ENCODE peak calls at places on chromosomes 13 and 19, in five cellular contexts. U, M, H, B and L are unnamed samples.

GRCh38 chr19:2327773-2328400 is 499 bp downstream of the LSM7 start:
- DNase-seq in M (peak), H (peak), B (peak), U (peak), L (peak)

GRCh38 chr19:49073514-49074378 is 1.2 kb upstream of the KCNA7 start:
- DNase-seq in M (no peak), U (no peak), H (peak), B (peak), L (peak)

GRCh38 chr13:110347088-110347487 is 40.0 kb downstream of the COL4A2 start:
- DNase-seq in B (no peak), U (no peak), H (no peak), M (no peak), L (no peak)

GRCh38 chr13:98774776-98775175 is 22.3 kb upstream of the SLC15A1 start:
- DNase-seq in U (no peak), M (no peak), H (no peak), B (no peak), L (no peak)

GRCh38 chr13:100125946-100126345 is 37.1 kb downstream of the PCCA start:
- DNase-seq in U (no peak), H (no peak), B (no peak), M (no peak), L (no peak)

GRCh38 chr13:26247011-26247410 is 6.9 kb upstream of the CDK8 start:
- DNase-seq in H (no peak), B (no peak), U (no peak), M (no peak), L (no peak)

GRCh38 chr19:12785431-12786011 is 5.8 kb upstream of the JUNB start:
- DNase-seq in H (no peak), M (no peak), B (no peak), U (no peak), L (no peak)

GRCh38 chr19:49705919-49706318 is 15.0 kb downstream of the CPT1C start:
- DNase-seq in H (no peak), U (no peak), M (no peak), B (no peak), L (no peak)

GRCh38 chr19:44332145-44332544 is 24.3 kb downstream of the ZNF112 start:
- DNase-seq in H (no peak), M (no peak), U (no peak), B (no peak), L (no peak)

GRCh38 chr13:28218679-28219078 is 80.3 kb downstream of the PAN3 start:
- DNase-seq in M (no peak), U (no peak), H (no peak), B (no peak), L (no peak)

GRCh38 chr13:21663197-21663596 is 7.7 kb upstream of the FGF9 start:
- DNase-seq in B (peak), M (no peak), U (no peak), H (no peak), L (no peak)

GRCh38 chr13:27194895-27195764 is 23.5 kb upstream of the USP12 start:
- DNase-seq in H (peak), B (no peak), M (no peak), U (peak), L (no peak)

GRCh38 chr13:23867027-23867491 is 22.1 kb downstream of the MIPEP start:
- DNase-seq in M (no peak), H (peak), U (peak), B (no peak), L (no peak)

GRCh38 chr19:5621945-5622464 is 571 bp downstream of the SAFB2 start:
- DNase-seq in U (no peak), M (no peak), H (peak), B (no peak), L (peak)

GRCh38 chr19:37251308-37252229 is 33.6 kb downstream of the ZNF383 start:
- DNase-seq in B (no peak), H (peak), M (peak), U (peak), L (peak)

GRCh38 chr13:43134896-43135295 is 111.5 kb downstream of the DNAJC15 start:
- DNase-seq in M (no peak), U (no peak), H (no peak), B (no peak), L (no peak)

GRCh38 chr13:29543230-29544215 is 52.0 kb downstream of the SLC7A1 start:
- DNase-seq in U (peak), B (peak), H (peak), M (peak), L (no peak)

GRCh38 chr13:84831666-84832657 is 949.7 kb upstream of the SLITRK1 start:
- DNase-seq in M (no peak), H (no peak), B (no peak), U (no peak), L (no peak)

DNA sequence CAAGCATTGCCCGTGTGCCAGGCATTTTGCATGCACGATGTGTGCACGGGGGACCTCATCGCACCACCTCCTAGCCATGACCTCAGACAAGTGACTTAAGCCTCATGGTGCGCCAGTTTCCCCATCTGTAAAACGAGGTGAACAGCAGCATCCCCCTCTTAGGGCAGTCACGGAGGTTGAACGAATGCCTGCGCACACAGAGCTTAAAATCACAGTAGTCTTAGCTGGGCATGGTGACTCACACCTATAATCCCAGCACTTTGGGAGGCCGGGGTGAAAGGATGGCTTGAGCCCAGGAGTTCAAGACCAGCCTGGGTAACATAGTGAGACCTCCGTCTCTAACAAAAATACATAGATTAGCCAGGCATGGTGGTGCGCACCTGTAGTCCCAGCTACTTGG is 48.6 kb downstream of the PIN1 start:
- DNase-seq in H (no peak), M (no peak), U (no peak), B (no peak), L (no peak)
- TF ChIP-seq MXI1 in H (no peak), M (no peak), U (no peak), B (no peak), L (no peak)

GRCh38 chr13:64127192-64127591 is 2711.5 kb upstream of the PCDH20 start:
- DNase-seq in H (no peak), M (no peak), U (no peak), B (no peak), L (no peak)
- TF ChIP-seq MXI1 in H (no peak), M (no peak), U (no peak), B (no peak), L (no peak)

GRCh38 chr13:68358218-68358817 is 1128.2 kb upstream of the PCDH9 start:
- DNase-seq in H (no peak), M (no peak), B (no peak), U (no peak), L (no peak)
- TF ChIP-seq MXI1 in H (no peak), M (no peak), B (no peak), U (no peak), L (no peak)

GRCh38 chr13:31199849-31200635 is at the start of gene B3GLCT:
- DNase-seq in H (peak), M (no peak), B (peak), U (peak), L (peak)

GRCh38 chr13:31201341-31202024 is 1.7 kb downstream of the B3GLCT start:
- DNase-seq in U (peak), B (no peak), H (no peak), M (no peak), L (peak)

GRCh38 chr13:31199527-31199848 is 287 bp upstream of the B3GLCT start:
- DNase-seq in B (no peak), H (no peak), U (no peak), M (no peak), L (no peak)

GRCh38 chr13:31198524-31198923 is 1.3 kb upstream of the B3GLCT start:
- DNase-seq in B (no peak), H (no peak), M (no peak), U (no peak), L (no peak)

DNA sequence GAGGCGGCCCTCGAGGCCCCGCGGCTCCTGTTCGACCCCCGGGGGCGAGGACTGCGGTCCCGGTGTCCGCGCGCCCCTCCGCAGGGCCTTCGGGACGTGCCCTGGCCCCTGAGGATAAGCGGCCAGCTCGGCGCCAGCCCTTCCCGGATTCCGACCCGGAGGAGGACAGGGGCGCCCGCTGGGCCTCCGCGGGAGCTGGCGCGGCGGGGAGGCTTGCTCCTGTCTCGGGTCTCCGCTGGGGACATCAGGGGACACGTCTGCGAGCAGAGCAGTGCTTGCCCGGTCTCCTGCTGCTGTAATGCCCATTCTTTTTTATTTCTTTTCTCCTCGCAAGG is 828 bp downstream of the B3GLCT start:
- DNase-seq in M (no peak), U (no peak), B (peak), H (peak), L (no peak)
- TF ChIP-seq MXI1 in M (no peak), U (no peak), B (no peak), H (no peak), L (no peak)

GRCh38 chr19:24054044-24054935 is 32.7 kb upstream of the ZNF254 start:
- DNase-seq in H (no peak), U (peak), B (peak), M (no peak), L (no peak)
- TF ChIP-seq MXI1 in H (no peak), U (no peak), B (no peak), M (no peak), L (no peak)

DNA sequence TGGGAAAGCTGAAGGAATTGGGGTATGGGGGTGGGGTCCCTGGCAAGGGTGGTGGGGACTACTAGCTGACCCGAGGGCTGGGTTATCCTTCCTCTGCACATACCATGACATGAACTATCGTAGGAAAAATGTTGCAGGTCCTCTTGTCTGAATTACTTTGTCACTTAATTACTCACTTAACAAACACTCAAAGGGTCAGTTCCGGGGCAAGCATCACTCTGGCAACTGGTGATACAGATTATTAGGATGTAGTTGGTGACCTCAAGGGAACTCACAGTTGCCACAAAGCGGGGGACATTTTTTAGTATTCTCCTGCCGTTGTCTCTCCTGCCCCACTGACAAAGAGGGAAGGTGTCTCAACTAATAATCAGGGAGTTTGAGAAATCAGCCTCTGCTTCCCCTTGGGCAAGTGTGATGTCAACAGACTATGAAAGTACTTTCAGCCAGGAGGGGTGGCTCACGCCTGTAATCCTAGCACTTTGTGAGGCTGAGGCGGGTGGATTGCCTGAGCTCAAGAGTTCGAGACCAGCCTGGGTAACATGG is 10.4 kb downstream of the DNAJB1 start:
- DNase-seq in B (peak), U (peak), H (peak), M (no peak), L (no peak)
- TF ChIP-seq MXI1 in B (no peak), U (no peak), H (peak), M (no peak), L (no peak)

DNA sequence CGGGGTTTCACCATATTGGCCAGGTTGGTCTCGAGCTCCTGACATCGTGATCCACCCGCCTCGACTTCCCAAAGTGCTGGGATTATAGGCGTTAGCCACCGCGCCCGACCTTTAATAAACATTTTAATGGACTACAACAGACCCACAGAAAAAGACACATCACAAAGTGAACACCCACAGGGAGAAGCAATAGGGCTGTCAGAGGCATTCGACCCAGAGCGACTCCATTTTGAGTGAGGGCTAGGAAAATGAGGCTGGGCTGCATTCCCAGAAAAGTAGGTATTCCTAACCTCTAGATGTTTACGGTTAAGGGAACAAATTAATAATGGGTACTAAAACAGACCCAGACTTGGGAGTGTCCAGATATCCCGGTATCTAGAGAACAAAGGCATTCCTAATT is 1.0 kb upstream of the ZNF8 start:
- DNase-seq in U (no peak), H (no peak), B (no peak), M (no peak), L (no peak)
- TF ChIP-seq MXI1 in U (no peak), H (no peak), B (no peak), M (no peak), L (no peak)

DNA sequence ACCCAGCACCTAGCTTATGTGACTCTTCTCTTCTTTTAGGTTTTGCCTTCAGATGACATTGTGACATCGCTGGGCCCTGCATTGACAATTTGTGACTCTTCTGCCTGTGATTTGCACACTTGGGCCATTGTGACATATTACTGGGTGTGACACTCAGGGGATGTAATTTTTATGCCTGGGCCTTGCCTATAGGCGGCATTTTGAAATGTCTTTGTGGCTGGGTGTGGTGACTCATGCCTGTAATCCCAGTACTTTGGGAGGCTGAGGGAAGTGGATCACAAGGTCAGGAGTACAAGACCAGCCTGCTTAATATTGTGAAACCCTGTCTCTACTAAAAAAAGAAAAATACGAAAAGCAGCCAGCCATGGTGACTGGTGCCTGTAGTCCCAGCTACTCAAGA is 28.4 kb upstream of the ZNF681 start:
- DNase-seq in M (no peak), H (no peak), B (no peak), U (peak), L (no peak)
- TF ChIP-seq MXI1 in M (no peak), H (no peak), B (no peak), U (no peak), L (no peak)

DNA sequence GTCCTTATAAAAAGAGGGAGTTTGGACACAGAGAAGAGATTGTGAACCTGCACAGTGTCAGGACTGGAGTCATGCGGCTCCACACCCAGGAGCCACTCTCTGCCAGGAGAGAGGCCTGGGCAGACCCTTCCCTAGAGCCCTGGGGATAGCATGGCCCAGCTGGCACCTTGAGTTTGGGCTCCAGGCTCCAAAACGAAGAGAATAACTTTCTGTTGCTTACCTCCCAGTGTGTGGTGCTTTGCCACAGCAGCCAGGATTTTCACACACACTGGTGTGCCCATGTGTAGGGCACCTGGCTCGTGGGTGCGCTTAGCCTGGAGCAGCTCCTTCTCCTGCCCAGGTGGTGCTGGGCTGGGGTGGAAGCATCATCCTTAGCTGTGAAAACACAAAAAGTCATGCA is 344.3 kb downstream of the TEX29 start:
- DNase-seq in U (no peak), B (no peak), H (no peak), M (no peak), L (no peak)
- TF ChIP-seq MXI1 in U (no peak), B (no peak), H (no peak), M (no peak), L (no peak)